ENCODE peak calls at places on chromosomes 11 and 22, in seven cellular contexts. T is IMR-90, J is ovary, K is gastrocnemius medialis, X is Peyer's patch, A is transverse colon, G is HCT116. O is an unnamed sample.

GRCh38 chr11:69439651-69440464 is 41.6 kb upstream of the LINC01488 start:
- DNase-seq in X (no peak), T (peak), K (no peak), A (no peak), J (no peak), G (no peak), O (no peak)

GRCh38 chr11:106092446-106092845 is 15.0 kb downstream of the AASDHPPT start:
- DNase-seq in T (no peak), K (no peak), G (no peak), X (no peak), A (no peak), J (no peak), O (no peak)

GRCh38 chr11:2131371-2132228 is 7.6 kb downstream of the IGF2 start:
- DNase-seq in J (no peak), K (no peak), A (no peak), G (no peak), X (no peak), T (no peak), O (no peak)

GRCh38 chr22:20102203-20102780 is 13.6 kb upstream of the RANBP1 start:
- DNase-seq in A (no peak), G (no peak), K (no peak), J (no peak), X (no peak), T (no peak), O (no peak)

GRCh38 chr22:44460287-44461082 is 37.5 kb downstream of the RTL6 start:
- DNase-seq in J (no peak), T (no peak), A (no peak), K (no peak), X (peak), G (no peak), O (no peak)

GRCh38 chr11:19935507-19935906 is 222.9 kb downstream of the NAV2 start:
- DNase-seq in A (no peak), J (no peak), X (no peak), G (no peak), T (peak), K (no peak), O (no peak)

GRCh38 chr11:18254781-18255361 is 6.4 kb upstream of the SAA2 start:
- DNase-seq in X (no peak), G (no peak), T (no peak), A (no peak), J (no peak), K (no peak), O (no peak)

GRCh38 chr11:77142091-77142975 is 14.3 kb downstream of the MYO7A start:
- DNase-seq in G (no peak), K (no peak), T (no peak), A (no peak), J (no peak), X (no peak), O (no peak)

GRCh38 chr11:82631722-82632630 is 101.7 kb downstream of the FAM181B start:
- DNase-seq in A (no peak), K (no peak), X (no peak), T (peak), J (no peak), G (no peak), O (no peak)

GRCh38 chr22:24516301-24516737 is 21.2 kb downstream of the UPB1 start:
- DNase-seq in T (peak), G (no peak), A (no peak), J (no peak), X (no peak), K (no peak), O (no peak)

GRCh38 chr11:26764315-26764714 is 42.5 kb upstream of the SLC5A12 start:
- DNase-seq in G (no peak), X (no peak), T (no peak), J (no peak), K (no peak), A (no peak), O (no peak)

GRCh38 chr22:43828711-43829447 is 16.8 kb upstream of the EFCAB6 start:
- DNase-seq in J (peak), A (no peak), K (peak), X (no peak), T (peak), G (no peak), O (peak)

GRCh38 chr11:134445601-134446325 is 33.7 kb upstream of the B3GAT1 start:
- DNase-seq in J (no peak), K (no peak), X (no peak), A (no peak), T (no peak), G (no peak), O (peak)

GRCh38 chr11:73185680-73186293 is 32.3 kb upstream of the P2RY2 start:
- DNase-seq in X (no peak), G (no peak), K (peak), T (peak), J (no peak), A (no peak), O (peak)

GRCh38 chr11:72832301-72833082 is 18.3 kb downstream of the ATG16L2 start:
- DNase-seq in X (no peak), A (no peak), K (no peak), T (no peak), G (no peak), J (no peak), O (no peak)

GRCh38 chr11:35584321-35584720 is 33.9 kb upstream of the FJX1 start:
- DNase-seq in T (peak), G (no peak), X (no peak), K (no peak), J (no peak), A (no peak), O (no peak)

GRCh38 chr11:83220279-83220678 is 26.8 kb downstream of the ANKRD42 start:
- DNase-seq in T (no peak), K (no peak), G (no peak), A (no peak), J (no peak), X (no peak), O (no peak)

GRCh38 chr22:42356547-42356946 is 75.7 kb downstream of the NFAM1 start:
- DNase-seq in K (no peak), X (no peak), G (no peak), J (no peak), T (no peak), A (no peak), O (no peak)

GRCh38 chr11:7639643-7640025 is 33.7 kb downstream of the CYB5R2 start:
- DNase-seq in X (no peak), T (no peak), J (no peak), G (no peak), K (no peak), A (peak), O (no peak)

GRCh38 chr22:17778412-17778976 is 4.2 kb upstream of the BID start:
- DNase-seq in K (no peak), A (no peak), T (no peak), G (no peak), J (no peak), X (no peak), O (no peak)

GRCh38 chr11:62555464-62556092 is 9.0 kb upstream of the AHNAK start:
- DNase-seq in X (peak), A (peak), G (no peak), J (no peak), T (peak), K (no peak), O (peak)

GRCh38 chr22:19061471-19062138 is 60.6 kb downstream of the DGCR2 start:
- DNase-seq in X (no peak), G (no peak), K (no peak), T (no peak), A (no peak), J (no peak), O (no peak)

GRCh38 chr11:86800956-86801264 is 568 bp downstream of the PRSS23 start:
- DNase-seq in J (no peak), G (no peak), T (no peak), A (no peak), X (no peak), K (no peak), O (no peak)

DNA sequence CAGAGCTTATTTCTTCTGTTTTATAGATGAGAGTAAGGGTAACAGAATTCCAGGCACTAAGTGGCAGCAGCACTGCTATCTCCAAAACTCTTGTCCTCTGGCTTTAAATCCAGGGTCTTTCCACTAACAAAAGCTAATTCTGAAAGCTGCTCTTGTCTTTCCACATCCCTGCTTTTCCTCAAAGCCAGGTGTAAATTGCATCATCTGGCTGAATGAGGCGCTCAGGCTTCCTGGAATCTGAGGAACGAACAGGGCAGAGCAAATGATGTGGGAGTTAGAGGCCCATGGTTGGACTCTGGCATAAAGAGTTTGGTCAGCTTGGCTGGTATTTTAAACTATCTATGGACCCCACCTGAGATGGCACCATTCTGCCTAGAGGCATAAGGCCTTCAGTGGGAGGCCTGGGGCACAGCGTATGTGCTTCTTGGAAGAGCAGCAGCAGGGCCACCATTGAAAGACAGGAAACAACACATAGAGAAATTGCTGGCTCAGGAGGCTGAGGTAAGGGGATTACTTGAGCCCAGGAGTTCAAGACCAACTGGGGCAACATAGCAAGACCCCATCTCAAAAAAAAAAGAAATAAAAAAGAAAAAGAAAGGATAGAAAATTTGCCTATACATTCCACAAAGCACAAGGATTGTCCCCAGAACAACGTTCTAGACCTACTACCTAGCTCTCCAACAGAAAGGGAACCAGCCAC is 1.9 kb downstream of the KCNJ5 start:
- DNase-seq in A (no peak), X (no peak), K (no peak), T (no peak), G (no peak), J (peak), O (peak)
- H3K27ac ChIP-seq in A (no peak), X (no peak), K (no peak), T (no peak), G (no peak), J (no peak), O (no peak)

GRCh38 chr22:50530280-50530856 is 556 bp upstream of the TYMP start:
- DNase-seq in A (peak), T (peak), G (peak), X (peak), K (no peak), J (peak), O (peak)

GRCh38 chr22:50526849-50527801 is 1.7 kb upstream of the SCO2 start:
- DNase-seq in A (peak), J (peak), K (no peak), X (peak), T (no peak), G (no peak), O (peak)

GRCh38 chr22:50527921-50528681 is 1.7 kb downstream of the TYMP start:
- DNase-seq in J (no peak), G (no peak), T (no peak), A (no peak), K (no peak), X (no peak), O (no peak)

GRCh38 chr22:50529416-50530279 is at the start of gene TYMP:
- DNase-seq in G (no peak), A (peak), J (peak), K (no peak), X (peak), T (no peak), O (peak)

DNA sequence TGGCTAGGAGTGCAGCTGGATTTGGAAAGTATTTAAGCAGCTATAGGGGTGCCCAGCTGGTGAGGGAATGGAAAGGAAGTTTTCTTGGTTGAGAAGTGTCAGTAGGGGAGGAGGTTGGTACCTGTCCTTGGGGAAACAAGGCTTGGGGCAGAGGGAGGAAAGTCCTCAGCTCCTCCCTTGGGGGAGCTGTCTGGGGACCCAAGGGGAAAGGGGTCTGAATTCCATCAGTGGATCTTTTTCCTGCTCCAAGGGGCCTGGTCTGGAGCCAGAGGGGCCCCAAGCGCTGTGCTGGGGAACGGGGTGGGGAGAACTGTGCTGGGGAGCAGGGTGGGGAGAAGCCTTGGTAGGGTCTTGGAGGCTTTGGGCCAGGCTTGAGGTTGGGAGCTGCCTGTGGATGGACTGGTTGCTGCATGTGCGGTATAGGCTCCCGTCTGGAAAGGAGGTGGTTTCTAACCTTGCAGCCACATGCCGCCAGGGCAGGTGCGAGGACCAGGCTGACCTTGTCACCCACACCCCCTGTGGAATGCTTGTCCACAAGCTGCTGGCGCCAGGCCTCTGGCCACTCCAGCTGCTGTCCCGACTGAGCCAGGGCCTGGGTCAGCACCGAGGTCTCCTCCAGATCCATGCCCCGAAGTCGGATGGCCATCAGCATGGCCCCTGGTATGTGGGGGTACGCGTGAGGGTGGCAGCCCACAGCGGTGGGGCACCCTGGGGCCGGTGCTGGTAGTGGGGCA is 963 bp downstream of the TYMP start:
- DNase-seq in K (no peak), G (no peak), J (no peak), X (no peak), A (peak), T (no peak), O (no peak)
- TF ChIP-seq POLR2A in K (no peak), G (no peak), J (no peak), X (no peak), A (no peak), T (no peak), O (no peak)

DNA sequence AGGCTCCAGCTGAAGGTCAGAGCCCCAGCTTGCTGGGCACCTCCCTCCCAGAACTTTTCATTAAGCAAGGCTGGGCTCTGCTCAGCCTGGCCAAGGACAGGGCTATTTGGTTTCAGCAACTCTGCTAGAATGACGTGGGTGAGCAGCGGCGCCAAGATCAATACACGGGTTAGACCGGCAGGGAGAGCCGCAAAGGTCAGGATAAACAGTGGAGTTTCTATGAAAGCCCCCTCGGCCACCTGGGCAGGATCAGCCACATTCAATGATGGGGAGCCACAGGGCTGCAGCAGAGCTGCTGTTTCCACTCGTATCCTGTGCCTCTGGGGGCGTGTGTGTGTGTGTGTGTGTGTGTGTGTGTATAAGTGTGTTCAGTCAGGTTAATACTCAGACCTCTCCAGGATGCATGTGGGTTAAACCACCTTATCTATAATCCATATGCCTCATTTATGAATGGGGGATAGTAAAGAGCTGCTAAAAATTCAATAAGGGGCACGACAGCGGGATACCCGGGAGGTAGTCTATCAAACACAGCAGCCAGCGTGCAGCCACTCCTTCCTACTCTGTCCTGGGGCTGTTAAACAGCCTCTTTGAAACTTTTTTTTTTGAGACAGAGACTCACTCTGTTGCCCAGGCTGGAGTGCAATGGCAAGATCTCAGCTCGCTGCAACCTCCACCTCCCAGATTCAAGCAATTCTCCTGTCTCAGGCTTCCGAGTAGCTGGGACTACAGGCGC is 34.8 kb downstream of the MYH9 start:
- DNase-seq in X (no peak), K (no peak), G (no peak), T (peak), A (no peak), J (peak), O (no peak)
- H3K4me3 ChIP-seq in X (no peak), K (no peak), G (no peak), T (no peak), A (no peak), J (no peak), O (no peak)

GRCh38 chr22:48955351-48956311 is 872.0 kb downstream of the BRD1 start:
- DNase-seq in G (no peak), J (no peak), A (peak), X (peak), T (no peak), K (no peak), O (no peak)
- H3K27ac ChIP-seq in G (no peak), J (no peak), A (no peak), X (no peak), T (no peak), K (no peak), O (no peak)